ENCODE peak calls at places on chromosomes 7 and 10, in four cellular contexts. T is ELR, Y is NCI-H2081, A is SJCRH30. I is an unnamed sample.

GRCh38 chr10:8061274-8062211 is 7.1 kb downstream of the GATA3 start:
- DNase-seq in T (no peak), A (no peak), Y (no peak), I (no peak)

GRCh38 chr7:1678571-1679325 is 8.7 kb downstream of the ELFN1 start:
- DNase-seq in Y (no peak), T (no peak), A (no peak), I (peak)

GRCh38 chr7:76293407-76293901 is 9.0 kb upstream of the HSPB1 start:
- DNase-seq in Y (no peak), T (no peak), A (no peak), I (no peak)

GRCh38 chr10:126638542-126638941 is 32.0 kb downstream of the C10orf90 start:
- DNase-seq in A (no peak), Y (no peak), T (no peak), I (no peak)

GRCh38 chr7:132578826-132579225 is 2.6 kb upstream of the PLXNA4 start:
- DNase-seq in A (no peak), T (no peak), Y (no peak), I (no peak)

GRCh38 chr7:36208997-36209813 is 56.2 kb downstream of the EEPD1 start:
- DNase-seq in Y (peak), T (no peak), A (no peak), I (no peak)

GRCh38 chr10:117653170-117653515 is 110.6 kb downstream of the EMX2 start:
- DNase-seq in T (peak), Y (no peak), A (no peak), I (no peak)

GRCh38 chr10:119263966-119264621 is 56.7 kb downstream of the GRK5 start:
- DNase-seq in Y (no peak), T (no peak), A (no peak), I (no peak)

GRCh38 chr10:110138197-110138812 is 69.1 kb upstream of the MXI1 start:
- DNase-seq in A (no peak), T (peak), Y (peak), I (no peak)

GRCh38 chr7:14242186-14242585 is 252.7 kb upstream of the ETV1 start:
- DNase-seq in Y (no peak), T (no peak), A (no peak), I (no peak)